ENCODE peak calls at places on chromosomes 1 and 21, in four cellular contexts. Z, B, O and L are unnamed samples.

GRCh38 chr1:85580046-85580411 is 532 bp upstream of the CCN1 start:
- DNase-seq in Z (no peak), B (peak; percentile 83), O (no peak), L (peak; percentile 56)

GRCh38 chr1:51989582-51990477 is 670 bp downstream of the RAB3B start:
- DNase-seq in Z (peak; percentile 48), B (no peak), O (peak; percentile 25), L (no peak)

GRCh38 chr1:196546272-196547245 is 61.7 kb downstream of the KCNT2 start:
- DNase-seq in Z (no peak), B (no peak), O (no peak), L (no peak)

GRCh38 chr1:163897401-163898169 is 575.8 kb downstream of the NUF2 start:
- DNase-seq in Z (no peak), B (peak; percentile 11), O (no peak), L (no peak)

GRCh38 chr1:151058682-151059341 is 610 bp downstream of the CDC42SE1 start:
- DNase-seq in Z (peak; percentile 58), B (peak; percentile 19), O (peak; percentile 76), L (peak; percentile 61)

GRCh38 chr21:34078915-34079314 is 5.5 kb downstream of the MRPS6 start:
- DNase-seq in Z (no peak), B (no peak), O (no peak), L (no peak)

GRCh38 chr1:207925210-207925609 is 14.3 kb upstream of the CD34 start:
- DNase-seq in Z (peak; percentile 63), B (no peak), O (peak; percentile 71), L (no peak)

GRCh38 chr1:11802973-11803885 is 2.5 kb downstream of the MTHFR start:
- DNase-seq in Z (peak; percentile 98), B (peak; percentile 97), O (peak; percentile 98), L (peak; percentile 84)

GRCh38 chr1:14602131-14602530 is 3.6 kb downstream of the KAZN start:
- DNase-seq in Z (no peak), B (no peak), O (no peak), L (no peak)

GRCh38 chr1:35825255-35825654 is 17.4 kb downstream of the AGO4 start:
- DNase-seq in Z (no peak), B (no peak), O (no peak), L (peak; percentile 13)

DNA sequence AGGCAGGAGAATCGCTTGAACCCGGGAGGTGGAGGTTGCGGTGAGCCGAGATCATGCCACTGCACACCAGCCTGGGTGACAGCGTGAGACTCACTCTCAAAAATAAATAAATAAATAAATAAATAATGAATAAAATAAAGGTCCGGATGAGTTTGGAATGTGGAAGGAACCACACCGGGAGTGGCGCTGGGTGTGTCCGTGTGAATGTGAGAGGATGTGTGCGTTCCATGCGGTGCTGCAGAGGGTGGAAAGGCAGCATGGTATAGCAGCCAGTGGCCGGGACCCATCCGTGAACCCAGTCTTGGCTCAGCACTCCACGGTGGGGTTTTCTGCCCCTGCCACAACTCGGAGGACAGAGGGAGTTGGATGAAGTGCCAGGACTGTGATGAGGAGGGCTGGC is 56.2 kb upstream of the POFUT2 start:
- DNase-seq in Z (no peak), B (no peak), O (no peak), L (no peak)
- H4K5ac ChIP-seq in Z (no peak overlapping the region), B (no peak overlapping the region), O (no peak overlapping the region), L (no peak overlapping the region)

DNA sequence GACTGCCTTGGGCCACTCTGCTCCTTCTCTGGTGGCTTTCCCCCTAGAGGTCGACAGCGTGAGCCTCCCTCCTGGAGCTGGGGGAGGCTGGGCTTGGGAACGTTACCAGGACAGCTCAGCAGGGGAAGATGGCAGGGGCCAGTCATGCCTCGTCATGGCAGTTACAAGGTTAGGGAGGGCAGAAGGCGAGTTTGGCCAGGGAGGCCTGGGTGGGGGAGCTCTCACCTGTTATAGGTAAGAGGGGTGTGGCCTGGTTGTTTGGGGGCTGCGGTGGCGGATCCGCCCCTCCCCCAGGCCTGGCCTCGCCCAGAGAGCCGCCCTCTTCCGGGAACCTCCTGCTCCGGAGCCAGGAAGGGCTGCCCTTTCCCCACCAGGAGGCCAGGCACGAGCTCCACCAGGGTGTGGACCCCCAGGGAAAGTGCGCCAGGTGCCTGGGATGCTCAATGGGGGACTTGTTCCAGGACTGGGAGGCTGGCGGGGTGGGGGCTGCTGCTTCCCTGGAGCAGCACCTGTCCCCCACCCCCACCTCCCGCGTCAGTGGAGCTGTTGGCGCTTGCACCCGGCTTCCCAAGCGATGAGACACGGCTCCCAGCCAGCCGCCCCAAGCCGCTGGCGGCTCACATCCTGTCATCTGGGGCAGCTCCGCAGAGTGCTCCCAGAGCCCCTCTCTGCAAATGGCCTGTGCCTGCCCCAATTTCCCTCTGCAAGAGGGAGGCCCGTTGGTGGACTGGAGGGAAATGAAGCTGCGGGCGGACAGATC is 23.6 kb upstream of the PKP1 start:
- DNase-seq in Z (peak; percentile 89), B (peak; percentile 43), O (peak; percentile 78), L (peak; percentile 47)
- H3K56ac ChIP-seq in Z (no peak overlapping the region), B (no peak overlapping the region), O (peak overlapping the region; percentile 80), L (peak overlapping the region; percentile 35)

DNA sequence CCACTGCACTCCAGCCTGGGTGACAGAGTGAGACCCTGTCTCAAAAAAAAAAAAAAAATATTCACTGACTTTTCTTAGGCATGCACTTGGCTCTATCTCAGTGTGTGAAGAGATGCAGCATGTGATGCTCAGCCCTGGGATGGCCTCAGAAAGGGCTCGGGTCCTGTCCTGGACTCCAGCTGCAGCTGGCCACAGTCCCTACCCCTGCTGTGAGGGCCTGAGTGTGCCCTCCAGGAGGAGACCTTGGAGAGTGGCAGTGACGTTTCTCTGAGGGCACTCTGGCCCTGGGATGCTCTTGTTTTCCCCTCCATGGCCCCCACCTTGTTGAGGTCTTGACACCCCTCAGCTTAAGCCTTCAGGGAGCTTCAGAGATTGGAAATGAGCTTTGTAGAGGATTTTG is 81.9 kb upstream of the POU3F1 start:
- DNase-seq in Z (no peak), B (no peak), O (no peak), L (no peak)
- H4K5ac ChIP-seq in Z (no peak overlapping the region), B (no peak overlapping the region), O (no peak overlapping the region), L (no peak overlapping the region)

GRCh38 chr1:214244841-214245240 is 36.1 kb upstream of the SMYD2 start:
- DNase-seq in Z (no peak), B (no peak), O (no peak), L (no peak)
- H3K56ac ChIP-seq in Z (no peak overlapping the region), B (no peak overlapping the region), O (no peak overlapping the region), L (no peak overlapping the region)

GRCh38 chr1:199753513-199753912 is 274.0 kb upstream of the NR5A2 start:
- DNase-seq in Z (no peak), B (no peak), O (no peak), L (no peak)

GRCh38 chr1:199752688-199753027 is 274.9 kb upstream of the NR5A2 start:
- DNase-seq in Z (no peak), B (no peak), O (no peak), L (no peak)

GRCh38 chr1:199747984-199748383 is 279.5 kb upstream of the NR5A2 start:
- DNase-seq in Z (peak; percentile 72), B (no peak), O (peak; percentile 52), L (peak; percentile 64)

GRCh38 chr1:199751962-199752687 is 275.4 kb upstream of the NR5A2 start:
- DNase-seq in Z (no peak), B (no peak), O (no peak), L (no peak)

GRCh38 chr1:199751524-199751923 is 276.0 kb upstream of the NR5A2 start:
- DNase-seq in Z (no peak), B (no peak), O (no peak), L (no peak)
- H4K5ac ChIP-seq in Z (no peak overlapping the region), B (no peak overlapping the region), O (no peak overlapping the region), L (no peak overlapping the region)